ENCODE peak calls at places on chromosomes 2 and 18, in nine cellular contexts. T is Right ventricle myocardium superior; C is activated naive CD8-positive, alpha-beta T cell treated with anti-CD3 and anti-CD28 coated beads, Interleukin-2, amount 50 U/mL, for 24 hours; Y is A549; U is left cardiac atrium; P is mucosa of descending colon; K is RWPE2; D is T-helper 17 cell; W is natural killer cell. Q is an unnamed sample.

GRCh38 chr2:151138507-151138906 is 123.2 kb downstream of the RBM43 start:
- ATAC-seq in T (no peak), C (no peak), Y (no peak), U (no peak), P (no peak), K (no peak), D (no peak), W (no peak), Q (no peak)

GRCh38 chr2:15673919-15674636 is 82.4 kb downstream of the DDX1 start:
- ATAC-seq in T (no peak), C (no peak), Y (peak), U (peak), P (peak), K (peak), D (no peak), W (no peak), Q (peak)

GRCh38 chr2:72959995-72960981 is 43.0 kb downstream of the EMX1 start:
- ATAC-seq in T (no peak), C (no peak), Y (no peak), U (no peak), P (no peak), K (no peak), D (no peak), W (no peak), Q (no peak)

GRCh38 chr2:24970483-24971299 is 1.1 kb downstream of the DNAJC27 start:
- ATAC-seq in T (no peak), C (no peak), Y (no peak), U (no peak), P (no peak), K (no peak), D (no peak), W (no peak), Q (no peak)

GRCh38 chr2:170815311-170815710 is 1.4 kb upstream of the GAD1 start:
- ATAC-seq in T (no peak), C (no peak), Y (peak), U (no peak), P (no peak), K (no peak), D (no peak), W (no peak), Q (no peak)

GRCh38 chr2:241109210-241110088 is 7.4 kb upstream of the MTERF4 start:
- ATAC-seq in T (no peak), C (peak), Y (no peak), U (no peak), P (peak), K (no peak), D (no peak), W (no peak), Q (no peak)

GRCh38 chr2:187500585-187501359 is 52.7 kb upstream of the CALCRL start:
- ATAC-seq in T (no peak), C (no peak), Y (peak), U (no peak), P (peak), K (peak), D (no peak), W (no peak), Q (no peak)

GRCh38 chr2:218992703-218993344 is 398 bp downstream of the CRYBA2 start:
- ATAC-seq in T (no peak), C (no peak), Y (no peak), U (no peak), P (no peak), K (peak), D (peak), W (no peak), Q (no peak)

GRCh38 chr2:341912-342311 is 54.0 kb upstream of the ALKAL2 start:
- ATAC-seq in T (no peak), C (no peak), Y (no peak), U (no peak), P (no peak), K (no peak), D (no peak), W (no peak), Q (no peak)

GRCh38 chr18:8881103-8881502 is 175.7 kb downstream of the MTCL1 start:
- ATAC-seq in T (no peak), C (no peak), Y (no peak), U (no peak), P (no peak), K (no peak), D (no peak), W (no peak), Q (no peak)

GRCh38 chr2:174334278-174334715 is 457 bp upstream of the SP9 start:
- ATAC-seq in T (no peak), C (no peak), Y (no peak), U (no peak), P (no peak), K (no peak), D (no peak), W (no peak), Q (no peak)

GRCh38 chr2:208356846-208357574 is 49.6 kb upstream of the PTH2R start:
- ATAC-seq in T (no peak), C (no peak), Y (no peak), U (no peak), P (no peak), K (no peak), D (no peak), W (no peak), Q (no peak)

GRCh38 chr2:143296089-143296488 is 166.9 kb downstream of the ARHGAP15 start:
- ATAC-seq in T (no peak), C (no peak), Y (no peak), U (no peak), P (no peak), K (no peak), D (no peak), W (no peak), Q (no peak)

GRCh38 chr18:79030680-79031079 is 38.5 kb upstream of the ATP9B start:
- ATAC-seq in T (no peak), C (no peak), Y (no peak), U (no peak), P (no peak), K (peak), D (no peak), W (no peak), Q (no peak)

GRCh38 chr2:191512202-191512601 is 165.7 kb upstream of the NABP1 start:
- ATAC-seq in T (no peak), C (no peak), Y (no peak), U (no peak), P (no peak), K (no peak), D (no peak), W (no peak), Q (no peak)

GRCh38 chr2:160317113-160318099 is 117.3 kb upstream of the ITGB6 start:
- ATAC-seq in T (peak), C (no peak), Y (no peak), U (peak), P (no peak), K (no peak), D (no peak), W (no peak), Q (no peak)

GRCh38 chr2:9178905-9179571 is 27.6 kb upstream of the ASAP2 start:
- ATAC-seq in T (peak), C (no peak), Y (peak), U (peak), P (peak), K (peak), D (no peak), W (no peak), Q (peak)

GRCh38 chr2:220002699-220003098 is 375.3 kb downstream of the SLC4A3 start:
- ATAC-seq in T (no peak), C (no peak), Y (no peak), U (no peak), P (no peak), K (no peak), D (no peak), W (no peak), Q (no peak)

GRCh38 chr2:39007875-39008504 is 112.9 kb downstream of the SOS1 start:
- ATAC-seq in T (no peak), C (no peak), Y (peak), U (no peak), P (peak), K (no peak), D (no peak), W (no peak), Q (no peak)

GRCh38 chr2:70709275-70709674 is 58.7 kb downstream of the ADD2 start:
- ATAC-seq in T (no peak), C (peak), Y (no peak), U (no peak), P (no peak), K (no peak), D (no peak), W (no peak), Q (no peak)

GRCh38 chr18:7414459-7414858 is 152.7 kb upstream of the PTPRM start:
- ATAC-seq in T (peak), C (no peak), Y (no peak), U (peak), P (no peak), K (peak), D (no peak), W (no peak), Q (peak)

GRCh38 chr2:236546561-236546961 is 23.1 kb upstream of the ACKR3 start:
- ATAC-seq in T (no peak), C (peak), Y (no peak), U (no peak), P (peak), K (no peak), D (peak), W (peak), Q (peak)